ENCODE peak calls at places on chromosomes 5 and 9, in seven cellular contexts. D is endothelial cell, O is PC-3, I is mammary epithelial cell, B is GM06990, G is HFF-Myc, U is left ventricle myocardium inferior. K is an unnamed sample.

GRCh38 chr5:173915310-173916005 is 27.3 kb downstream of the CPEB4 start:
- DNase-seq in O (no peak), B (no peak), D (no peak), I (no peak), G (no peak), U (no peak), K (no peak)

GRCh38 chr5:178422400-178422775 is 167.8 kb downstream of the COL23A1 start:
- DNase-seq in O (no peak), U (no peak), G (no peak), B (no peak), I (no peak), D (no peak), K (no peak)

GRCh38 chr9:4097991-4098390 is 201.9 kb downstream of the GLIS3 start:
- DNase-seq in O (no peak), U (no peak), I (no peak), D (no peak), G (no peak), B (no peak), K (no peak)

GRCh38 chr5:132026516-132027008 is 15.1 kb upstream of the ACSL6 start:
- DNase-seq in O (no peak), D (no peak), G (no peak), B (no peak), U (no peak), I (no peak), K (no peak)

GRCh38 chr5:112210430-112211005 is 208.6 kb downstream of the EPB41L4A start:
- DNase-seq in U (no peak), I (no peak), G (peak), D (peak), B (no peak), O (peak), K (no peak)

GRCh38 chr5:141657937-141658545 is 6.8 kb upstream of the FCHSD1 start:
- DNase-seq in B (peak), G (no peak), O (peak), U (no peak), I (peak), D (no peak), K (peak)

GRCh38 chr5:72237415-72237814 is 82.6 kb downstream of the MRPS27 start:
- DNase-seq in U (no peak), I (no peak), D (no peak), O (no peak), G (no peak), B (no peak), K (no peak)

GRCh38 chr5:132385321-132386105 is 16.0 kb downstream of the SLC22A5 start:
- DNase-seq in D (peak), B (peak), I (peak), U (no peak), O (peak), G (peak), K (no peak)

GRCh38 chr5:174327317-174327864 is 281.9 kb downstream of the NSG2 start:
- DNase-seq in G (peak), U (peak), O (peak), D (peak), I (peak), B (peak), K (no peak)

GRCh38 chr5:52684056-52684455 is 103.7 kb upstream of the ITGA1 start:
- DNase-seq in B (no peak), D (no peak), O (no peak), I (no peak), U (no peak), G (no peak), K (no peak)

GRCh38 chr9:112049834-112050516 is 125.1 kb downstream of the SUSD1 start:
- DNase-seq in D (no peak), O (no peak), I (no peak), U (no peak), G (no peak), B (no peak), K (no peak)

DNA sequence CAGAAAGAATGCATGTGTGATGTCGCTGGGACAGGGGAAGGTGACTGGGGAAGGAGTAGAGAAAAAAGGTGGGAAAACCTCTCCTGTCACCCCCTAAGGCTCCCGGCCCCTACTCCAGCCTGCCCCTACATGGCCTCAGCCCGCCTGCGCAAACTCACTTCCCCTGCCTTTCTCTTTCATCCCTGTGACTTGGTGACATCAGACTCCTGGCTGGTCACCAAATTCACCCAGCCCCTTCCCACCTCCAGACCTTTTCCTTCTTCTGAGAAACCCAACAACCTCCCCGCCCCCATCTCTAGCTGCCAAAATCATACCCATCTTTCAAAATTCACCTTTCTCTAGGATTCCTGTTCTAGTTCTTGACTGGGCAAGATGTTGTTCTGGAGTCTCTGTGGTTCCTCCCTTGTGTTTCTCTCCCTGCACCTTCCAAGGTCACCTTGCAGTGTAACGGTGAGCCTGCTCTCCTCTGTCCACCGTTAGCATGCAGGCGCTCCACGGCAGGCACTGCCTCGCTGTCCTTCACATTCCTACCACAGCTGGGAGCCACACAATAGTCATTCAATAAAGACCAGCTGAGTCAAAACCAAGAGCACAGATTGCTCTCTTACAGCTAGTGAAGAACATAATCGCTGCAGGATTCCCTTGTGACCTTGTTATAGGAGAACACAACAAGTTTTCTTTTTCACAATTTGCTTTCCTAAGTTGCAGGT is 134.5 kb downstream of the FANCC start:
- DNase-seq in U (no peak), O (no peak), G (no peak), I (no peak), B (no peak), D (peak), K (no peak)
- TF ChIP-seq CTCF in U (peak), O (no peak), G (no peak), I (no peak), B (no peak), D (peak), K (peak)

DNA sequence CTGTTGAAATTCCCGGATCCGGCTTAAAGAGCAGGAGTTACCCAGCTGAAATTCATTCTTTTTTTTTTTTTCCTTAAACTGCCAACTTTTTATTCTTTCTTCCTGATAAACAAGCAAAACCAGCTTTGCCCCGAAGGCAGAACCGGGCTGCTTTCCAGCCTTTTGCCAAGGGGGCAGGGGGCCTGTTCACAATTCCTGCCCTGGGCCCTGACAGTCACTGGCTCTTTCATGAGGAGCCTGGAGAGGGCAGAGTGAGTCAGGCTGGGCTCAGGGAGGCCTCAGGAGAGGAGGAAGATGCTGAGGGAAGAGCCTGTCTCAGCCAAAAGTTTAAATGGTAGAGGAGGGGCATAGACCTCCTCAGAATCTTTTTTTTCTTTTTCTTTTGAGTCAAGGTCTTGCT is 4.8 kb downstream of the GLIPR2 start:
- DNase-seq in D (no peak), I (peak), U (no peak), O (peak), G (no peak), B (no peak), K (no peak)
- TF ChIP-seq CTCF in D (no peak), I (peak), U (peak), O (peak), G (peak), B (no peak), K (peak)

DNA sequence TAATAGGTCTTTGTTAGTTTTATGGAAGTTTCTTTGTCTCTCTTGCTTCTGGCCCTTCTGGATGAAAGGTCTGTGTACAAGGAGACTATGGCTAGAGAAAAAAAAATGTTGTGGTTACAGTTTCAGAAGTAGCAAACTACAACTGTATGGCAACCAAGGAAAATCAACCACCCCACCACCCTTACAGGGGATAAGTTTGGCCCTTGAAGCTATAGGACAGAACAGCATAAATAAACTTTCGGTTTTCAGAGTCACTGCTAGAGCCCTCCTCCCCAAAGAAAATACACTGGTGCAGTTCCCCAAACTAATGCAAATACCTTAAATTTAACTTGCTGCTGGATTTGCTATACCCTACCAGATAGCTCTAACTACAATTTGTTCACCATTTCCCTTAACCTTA is 1216.7 kb downstream of the EFNA5 start:
- DNase-seq in I (no peak), U (no peak), B (no peak), D (no peak), G (no peak), O (no peak), K (no peak)
- TF ChIP-seq CTCF in I (no peak), U (no peak), B (no peak), D (no peak), G (no peak), O (no peak), K (no peak)

DNA sequence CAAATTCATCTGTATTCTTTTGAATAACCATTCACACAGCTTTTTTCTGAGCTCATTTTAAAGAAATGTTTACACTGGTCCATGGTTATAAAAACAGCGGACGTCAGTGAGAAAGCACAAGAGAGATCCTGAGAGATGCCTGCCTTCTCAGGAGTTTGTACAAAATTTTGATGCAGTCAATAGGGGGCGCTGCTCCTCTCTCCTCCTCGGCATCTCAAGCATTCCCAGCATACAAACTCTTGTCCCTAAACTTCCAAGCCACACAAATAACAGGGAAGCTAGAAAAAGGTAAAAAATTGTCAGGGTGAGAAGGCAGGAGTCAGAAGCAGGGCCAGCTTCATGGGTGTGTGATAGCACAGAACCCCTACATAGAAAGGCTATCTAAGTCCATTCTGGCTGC is 11.2 kb upstream of the CCDC152 start:
- DNase-seq in U (no peak), D (peak), B (no peak), I (no peak), G (no peak), O (peak), K (no peak)
- TF ChIP-seq CTCF in U (peak), D (peak), B (peak), I (peak), G (peak), O (peak), K (peak)

GRCh38 chr5:100708625-100709171 is 173.5 kb downstream of the FAM174A start:
- DNase-seq in D (no peak), B (no peak), G (no peak), O (no peak), U (no peak), I (no peak), K (no peak)

GRCh38 chr5:100709771-100710170 is 174.6 kb downstream of the FAM174A start:
- DNase-seq in B (no peak), O (no peak), G (no peak), I (no peak), U (no peak), D (no peak), K (no peak)

DNA sequence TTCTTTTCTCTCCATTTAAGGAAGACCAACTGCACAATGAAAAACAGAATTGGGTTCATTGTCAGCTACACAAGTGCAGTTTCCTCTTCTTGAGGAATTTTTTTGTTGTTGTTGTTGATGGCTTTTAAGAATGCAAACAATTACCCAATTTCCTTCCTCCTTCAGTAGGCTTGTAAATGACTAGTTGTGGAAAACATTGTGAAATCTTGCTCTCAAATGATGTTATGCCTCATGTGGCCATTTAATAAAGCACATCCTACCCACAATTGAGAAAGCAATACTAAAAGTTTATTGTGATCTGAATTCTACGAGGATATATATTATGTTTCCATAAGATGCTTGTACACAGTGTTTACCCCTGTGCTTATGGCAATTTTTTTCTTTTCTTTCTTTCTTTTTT is 171.6 kb downstream of the FAM174A start:
- DNase-seq in G (no peak), B (no peak), I (peak), U (no peak), D (no peak), O (peak), K (no peak)
- TF ChIP-seq CTCF in G (no peak), B (peak), I (peak), U (peak), D (peak), O (peak), K (no peak)